ENCODE peak calls at places on chromosomes 3 and 15, in nine cellular contexts. R is NCI-H2081 treated with DMSO at 0.1 percent for 48 hours; C is hippocampal formation; B is activated T-helper 1 cell treated with anti-CD3 and anti-CD28 coated beads, Interleukin-2, amount 50 U/mL, for 16 hours; A is A172; H is GM12865; S is heart left ventricle; J is progenitor cell of endocrine pancreas; Y is tibial artery. W is an unnamed sample.

GRCh38 chr3:30720586-30721313 is 114.3 kb downstream of the TGFBR2 start:
- DNase-seq in R (no peak), C (no peak), B (no peak), A (peak; percentile 89), H (no peak), S (no peak), J (no peak), Y (no peak), W (no peak)

GRCh38 chr15:76433798-76434400 is 97.3 kb downstream of the ISL2 start:
- DNase-seq in R (no peak), C (no peak), B (no peak), A (peak; percentile 28), H (peak; percentile 33), S (no peak), J (no peak), Y (no peak), W (no peak)

GRCh38 chr3:176839447-176839846 is 357.8 kb downstream of the TBL1XR1 start:
- DNase-seq in R (no peak), C (no peak), B (no peak), A (no peak), H (no peak), S (no peak), J (no peak), Y (no peak), W (no peak)

GRCh38 chr3:133404925-133405324 is 5.1 kb downstream of the BFSP2 start:
- DNase-seq in R (no peak), C (no peak), B (no peak), A (no peak), H (no peak), S (no peak), J (no peak), Y (no peak), W (peak; percentile 7)

GRCh38 chr15:80411788-80412288 is 7.7 kb downstream of the ARNT2 start:
- DNase-seq in R (no peak), C (no peak), B (no peak), A (no peak), H (no peak), S (no peak), J (no peak), Y (no peak), W (no peak)

GRCh38 chr15:75350601-75351331 is 3.9 kb downstream of the NEIL1 start:
- DNase-seq in R (no peak), C (no peak), B (no peak), A (no peak), H (no peak), S (peak; percentile 12), J (no peak), Y (no peak), W (no peak)

GRCh38 chr3:87120850-87121249 is 106.3 kb upstream of the CHMP2B start:
- DNase-seq in R (no peak), C (no peak), B (no peak), A (no peak), H (no peak), S (no peak), J (no peak), Y (no peak), W (no peak)

GRCh38 chr15:100890850-100891249 is 11.2 kb downstream of the ALDH1A3 start:
- DNase-seq in R (no peak), C (no peak), B (no peak), A (no peak), H (no peak), S (no peak), J (no peak), Y (no peak), W (no peak)

GRCh38 chr15:81221449-81221848 is 24.8 kb downstream of the IL16 start:
- DNase-seq in R (no peak), C (no peak), B (no peak), A (no peak), H (no peak), S (no peak), J (no peak), Y (peak; percentile 61), W (no peak)

GRCh38 chr3:99645277-99646106 is 7.1 kb downstream of the COL8A1 start:
- DNase-seq in R (no peak), C (no peak), B (no peak), A (peak; percentile 36), H (peak; percentile 49), S (no peak), J (no peak), Y (no peak), W (no peak)

GRCh38 chr15:65887565-65887964 is 18.3 kb downstream of the RAB11A start:
- DNase-seq in R (no peak), C (no peak), B (no peak), A (no peak), H (no peak), S (no peak), J (no peak), Y (no peak), W (no peak)

GRCh38 chr3:193734737-193735366 is 141.8 kb downstream of the OPA1 start:
- DNase-seq in R (no peak), C (no peak), B (no peak), A (no peak), H (no peak), S (no peak), J (no peak), Y (no peak), W (no peak)

GRCh38 chr3:61110576-61110975 is 140.7 kb downstream of the FHIT start:
- DNase-seq in R (no peak), C (no peak), B (no peak), A (no peak), H (peak; percentile 43), S (no peak), J (no peak), Y (no peak), W (no peak)

GRCh38 chr15:69748700-69749099 is 296.1 kb downstream of the RPLP1 start:
- DNase-seq in R (no peak), C (no peak), B (no peak), A (no peak), H (no peak), S (no peak), J (no peak), Y (no peak), W (no peak)

GRCh38 chr15:31510003-31510402 is 183.4 kb downstream of the KLF13 start:
- DNase-seq in R (no peak), C (no peak), B (no peak), A (no peak), H (no peak), S (no peak), J (no peak), Y (no peak), W (no peak)